ENCODE peak calls at places on chromosome 4, in eight cellular contexts. One of them, this sample, is unnamed. For H3K9me3, the result is how much of the 10 kb centered on the place peaks cover.

GRCh38 chr4:137226900-137227299 is 305.4 kb downstream of the PCDH18 start:
- DNase-seq in left lung: no peak
- DNase-seq in transverse colon: no peak
- DNase-seq in right lobe of liver: no peak
- DNase-seq in neural progenitor cell: peak
- DNase-seq in tibial nerve: no peak
- DNase-seq in CD4-positive, alpha-beta memory T cell: no peak
- DNase-seq in left ventricle myocardium inferior: no peak
- DNase-seq in this sample: no peak

GRCh38 chr4:6854098-6854744 is 55.4 kb upstream of the TBC1D14 start:
- DNase-seq in left ventricle myocardium inferior: no peak
- DNase-seq in transverse colon: no peak
- DNase-seq in right lobe of liver: no peak
- DNase-seq in left lung: no peak
- DNase-seq in tibial nerve: no peak
- DNase-seq in neural progenitor cell: no peak
- DNase-seq in CD4-positive, alpha-beta memory T cell: no peak
- DNase-seq in this sample: no peak

GRCh38 chr4:87559090-87559837 is 30.1 kb upstream of the SPARCL1 start:
- DNase-seq in left ventricle myocardium inferior: no peak
- DNase-seq in neural progenitor cell: peak
- DNase-seq in CD4-positive, alpha-beta memory T cell: peak
- DNase-seq in left lung: no peak
- DNase-seq in tibial nerve: no peak
- DNase-seq in right lobe of liver: no peak
- DNase-seq in transverse colon: peak
- DNase-seq in this sample: peak

GRCh38 chr4:55424791-55425190 is 29.0 kb downstream of the TMEM165 start:
- DNase-seq in CD4-positive, alpha-beta memory T cell: no peak
- DNase-seq in left lung: no peak
- DNase-seq in neural progenitor cell: no peak
- DNase-seq in transverse colon: no peak
- DNase-seq in tibial nerve: no peak
- DNase-seq in right lobe of liver: no peak
- DNase-seq in left ventricle myocardium inferior: no peak
- DNase-seq in this sample: no peak

GRCh38 chr4:54439831-54440243 is 210.7 kb downstream of the PDGFRA start:
- DNase-seq in CD4-positive, alpha-beta memory T cell: no peak
- DNase-seq in neural progenitor cell: peak
- DNase-seq in tibial nerve: peak
- DNase-seq in left ventricle myocardium inferior: peak
- DNase-seq in transverse colon: peak
- DNase-seq in left lung: no peak
- DNase-seq in right lobe of liver: peak
- DNase-seq in this sample: no peak

GRCh38 chr4:8248091-8248490 is 21.5 kb upstream of the HTRA3 start:
- DNase-seq in left lung: no peak
- DNase-seq in transverse colon: no peak
- DNase-seq in CD4-positive, alpha-beta memory T cell: no peak
- DNase-seq in tibial nerve: no peak
- DNase-seq in left ventricle myocardium inferior: no peak
- DNase-seq in neural progenitor cell: no peak
- DNase-seq in right lobe of liver: no peak
- DNase-seq in this sample: no peak

GRCh38 chr4:7394184-7394575 is 40.5 kb downstream of the PSAPL1 start:
- DNase-seq in transverse colon: no peak
- DNase-seq in left ventricle myocardium inferior: no peak
- DNase-seq in CD4-positive, alpha-beta memory T cell: no peak
- DNase-seq in left lung: no peak
- DNase-seq in neural progenitor cell: no peak
- DNase-seq in tibial nerve: no peak
- DNase-seq in right lobe of liver: no peak
- DNase-seq in this sample: no peak

GRCh38 chr4:118865091-118865708 is 23.5 kb upstream of the SYNPO2 start:
- DNase-seq in right lobe of liver: peak
- DNase-seq in transverse colon: peak
- DNase-seq in left ventricle myocardium inferior: no peak
- DNase-seq in CD4-positive, alpha-beta memory T cell: peak
- DNase-seq in neural progenitor cell: peak
- DNase-seq in tibial nerve: no peak
- DNase-seq in left lung: no peak
- DNase-seq in this sample: no peak

GRCh38 chr4:119550857-119551532 is 77.6 kb downstream of the PDE5A start:
- DNase-seq in right lobe of liver: no peak
- DNase-seq in left lung: no peak
- DNase-seq in tibial nerve: no peak
- DNase-seq in transverse colon: no peak
- DNase-seq in left ventricle myocardium inferior: no peak
- DNase-seq in CD4-positive, alpha-beta memory T cell: no peak
- DNase-seq in neural progenitor cell: peak
- DNase-seq in this sample: no peak

GRCh38 chr4:150039790-150040189 is 38.5 kb upstream of the DCLK2 start:
- DNase-seq in tibial nerve: no peak
- DNase-seq in right lobe of liver: no peak
- DNase-seq in neural progenitor cell: no peak
- DNase-seq in left lung: no peak
- DNase-seq in CD4-positive, alpha-beta memory T cell: no peak
- DNase-seq in left ventricle myocardium inferior: no peak
- DNase-seq in transverse colon: no peak
- DNase-seq in this sample: no peak

GRCh38 chr4:30755306-30755705 is 35.1 kb downstream of the PCDH7 start:
- DNase-seq in transverse colon: no peak
- DNase-seq in left ventricle myocardium inferior: no peak
- DNase-seq in CD4-positive, alpha-beta memory T cell: no peak
- DNase-seq in tibial nerve: no peak
- DNase-seq in right lobe of liver: no peak
- DNase-seq in neural progenitor cell: no peak
- DNase-seq in left lung: no peak
- DNase-seq in this sample: no peak

GRCh38 chr4:7132730-7133582 is 59.4 kb upstream of the SORCS2 start:
- DNase-seq in CD4-positive, alpha-beta memory T cell: no peak
- DNase-seq in left lung: no peak
- DNase-seq in transverse colon: no peak
- DNase-seq in left ventricle myocardium inferior: no peak
- DNase-seq in neural progenitor cell: no peak
- DNase-seq in tibial nerve: no peak
- DNase-seq in right lobe of liver: no peak
- DNase-seq in this sample: no peak

DNA sequence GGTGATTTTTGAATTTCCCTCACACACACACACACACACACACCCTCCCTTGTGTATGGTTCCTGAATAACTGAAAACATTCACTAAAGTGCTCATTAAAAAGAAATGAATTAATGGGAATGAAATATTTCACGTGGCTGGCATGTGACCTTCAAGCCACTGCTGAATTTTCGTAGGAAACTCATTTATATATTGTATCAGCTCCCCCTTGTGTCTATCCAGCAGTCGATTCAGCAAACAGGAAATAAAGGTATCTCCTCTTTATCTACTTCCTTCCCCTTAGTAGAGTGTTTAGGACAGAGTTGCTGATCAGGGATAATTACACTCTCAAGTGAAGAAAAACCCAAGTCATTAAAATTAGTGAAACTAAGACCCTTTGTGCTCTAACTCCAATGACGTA is 912.6 kb upstream of the LCORL start:
- DNase-seq in CD4-positive, alpha-beta memory T cell: no peak
- DNase-seq in left ventricle myocardium inferior: no peak
- DNase-seq in transverse colon: no peak
- DNase-seq in left lung: no peak
- DNase-seq in neural progenitor cell: no peak
- DNase-seq in right lobe of liver: no peak
- DNase-seq in tibial nerve: no peak
- DNase-seq in this sample: no peak
- H3K9me3 ChIP-seq in CD4-positive, alpha-beta memory T cell: under half
- H3K9me3 ChIP-seq in left ventricle myocardium inferior: under half
- H3K9me3 ChIP-seq in transverse colon: under half
- H3K9me3 ChIP-seq in left lung: under half
- H3K9me3 ChIP-seq in neural progenitor cell: under half
- H3K9me3 ChIP-seq in right lobe of liver: under half
- H3K9me3 ChIP-seq in tibial nerve: under half
- H3K9me3 ChIP-seq in this sample: under half

GRCh38 chr4:112358415-112358814 is 61.2 kb downstream of the ALPK1 start:
- DNase-seq in left lung: no peak
- DNase-seq in right lobe of liver: no peak
- DNase-seq in CD4-positive, alpha-beta memory T cell: no peak
- DNase-seq in tibial nerve: no peak
- DNase-seq in transverse colon: no peak
- DNase-seq in neural progenitor cell: no peak
- DNase-seq in left ventricle myocardium inferior: no peak
- DNase-seq in this sample: no peak

GRCh38 chr4:112357453-112357852 is 60.3 kb downstream of the ALPK1 start:
- DNase-seq in tibial nerve: no peak
- DNase-seq in CD4-positive, alpha-beta memory T cell: no peak
- DNase-seq in left ventricle myocardium inferior: no peak
- DNase-seq in neural progenitor cell: no peak
- DNase-seq in right lobe of liver: no peak
- DNase-seq in left lung: peak
- DNase-seq in transverse colon: no peak
- DNase-seq in this sample: no peak

GRCh38 chr4:112357897-112358296 is 60.7 kb downstream of the ALPK1 start:
- DNase-seq in transverse colon: no peak
- DNase-seq in CD4-positive, alpha-beta memory T cell: no peak
- DNase-seq in left lung: peak
- DNase-seq in left ventricle myocardium inferior: no peak
- DNase-seq in tibial nerve: no peak
- DNase-seq in right lobe of liver: no peak
- DNase-seq in neural progenitor cell: no peak
- DNase-seq in this sample: no peak

GRCh38 chr4:112358952-112359749 is 62.0 kb downstream of the ALPK1 start:
- DNase-seq in transverse colon: no peak
- DNase-seq in tibial nerve: no peak
- DNase-seq in neural progenitor cell: no peak
- DNase-seq in right lobe of liver: no peak
- DNase-seq in left ventricle myocardium inferior: no peak
- DNase-seq in left lung: peak
- DNase-seq in CD4-positive, alpha-beta memory T cell: no peak
- DNase-seq in this sample: no peak

GRCh38 chr4:112361181-112361791 is 64.1 kb downstream of the ALPK1 start:
- DNase-seq in CD4-positive, alpha-beta memory T cell: no peak
- DNase-seq in transverse colon: no peak
- DNase-seq in left lung: peak
- DNase-seq in left ventricle myocardium inferior: no peak
- DNase-seq in tibial nerve: no peak
- DNase-seq in neural progenitor cell: peak
- DNase-seq in right lobe of liver: no peak
- DNase-seq in this sample: no peak
- H3K9me3 ChIP-seq in CD4-positive, alpha-beta memory T cell: under half
- H3K9me3 ChIP-seq in transverse colon: under half
- H3K9me3 ChIP-seq in left lung: under half
- H3K9me3 ChIP-seq in left ventricle myocardium inferior: under half
- H3K9me3 ChIP-seq in tibial nerve: under half
- H3K9me3 ChIP-seq in neural progenitor cell: under half
- H3K9me3 ChIP-seq in right lobe of liver: under half
- H3K9me3 ChIP-seq in this sample: under half

GRCh38 chr4:158812543-158812942 is 43.7 kb downstream of the FNIP2 start:
- DNase-seq in neural progenitor cell: no peak
- DNase-seq in right lobe of liver: no peak
- DNase-seq in left ventricle myocardium inferior: no peak
- DNase-seq in tibial nerve: no peak
- DNase-seq in transverse colon: no peak
- DNase-seq in left lung: no peak
- DNase-seq in CD4-positive, alpha-beta memory T cell: no peak
- DNase-seq in this sample: no peak

GRCh38 chr4:158816953-158817352 is 48.1 kb downstream of the FNIP2 start:
- DNase-seq in left ventricle myocardium inferior: no peak
- DNase-seq in left lung: no peak
- DNase-seq in CD4-positive, alpha-beta memory T cell: no peak
- DNase-seq in neural progenitor cell: no peak
- DNase-seq in right lobe of liver: no peak
- DNase-seq in tibial nerve: no peak
- DNase-seq in transverse colon: no peak
- DNase-seq in this sample: no peak

GRCh38 chr4:158813113-158813512 is 44.3 kb downstream of the FNIP2 start:
- DNase-seq in left lung: no peak
- DNase-seq in left ventricle myocardium inferior: no peak
- DNase-seq in tibial nerve: no peak
- DNase-seq in neural progenitor cell: no peak
- DNase-seq in CD4-positive, alpha-beta memory T cell: no peak
- DNase-seq in right lobe of liver: no peak
- DNase-seq in transverse colon: no peak
- DNase-seq in this sample: no peak

GRCh38 chr4:158814207-158814606 is 45.4 kb downstream of the FNIP2 start:
- DNase-seq in transverse colon: no peak
- DNase-seq in right lobe of liver: no peak
- DNase-seq in left ventricle myocardium inferior: no peak
- DNase-seq in left lung: no peak
- DNase-seq in neural progenitor cell: no peak
- DNase-seq in CD4-positive, alpha-beta memory T cell: no peak
- DNase-seq in tibial nerve: no peak
- DNase-seq in this sample: no peak

GRCh38 chr4:158814636-158815035 is 45.8 kb downstream of the FNIP2 start:
- DNase-seq in left lung: no peak
- DNase-seq in CD4-positive, alpha-beta memory T cell: no peak
- DNase-seq in transverse colon: no peak
- DNase-seq in left ventricle myocardium inferior: no peak
- DNase-seq in neural progenitor cell: no peak
- DNase-seq in right lobe of liver: no peak
- DNase-seq in tibial nerve: no peak
- DNase-seq in this sample: no peak
- H3K9me3 ChIP-seq in left lung: under half
- H3K9me3 ChIP-seq in CD4-positive, alpha-beta memory T cell: under half
- H3K9me3 ChIP-seq in transverse colon: under half
- H3K9me3 ChIP-seq in left ventricle myocardium inferior: under half
- H3K9me3 ChIP-seq in neural progenitor cell: under half
- H3K9me3 ChIP-seq in right lobe of liver: under half
- H3K9me3 ChIP-seq in tibial nerve: under half
- H3K9me3 ChIP-seq in this sample: under half

GRCh38 chr4:14646831-14647230 is 355.4 kb upstream of the CPEB2 start:
- DNase-seq in right lobe of liver: no peak
- DNase-seq in transverse colon: no peak
- DNase-seq in neural progenitor cell: no peak
- DNase-seq in CD4-positive, alpha-beta memory T cell: no peak
- DNase-seq in left ventricle myocardium inferior: no peak
- DNase-seq in tibial nerve: no peak
- DNase-seq in left lung: no peak
- DNase-seq in this sample: no peak
- H3K9me3 ChIP-seq in right lobe of liver: under half
- H3K9me3 ChIP-seq in transverse colon: under half
- H3K9me3 ChIP-seq in neural progenitor cell: under half
- H3K9me3 ChIP-seq in CD4-positive, alpha-beta memory T cell: under half
- H3K9me3 ChIP-seq in left ventricle myocardium inferior: under half
- H3K9me3 ChIP-seq in tibial nerve: under half
- H3K9me3 ChIP-seq in left lung: under half
- H3K9me3 ChIP-seq in this sample: under half

DNA sequence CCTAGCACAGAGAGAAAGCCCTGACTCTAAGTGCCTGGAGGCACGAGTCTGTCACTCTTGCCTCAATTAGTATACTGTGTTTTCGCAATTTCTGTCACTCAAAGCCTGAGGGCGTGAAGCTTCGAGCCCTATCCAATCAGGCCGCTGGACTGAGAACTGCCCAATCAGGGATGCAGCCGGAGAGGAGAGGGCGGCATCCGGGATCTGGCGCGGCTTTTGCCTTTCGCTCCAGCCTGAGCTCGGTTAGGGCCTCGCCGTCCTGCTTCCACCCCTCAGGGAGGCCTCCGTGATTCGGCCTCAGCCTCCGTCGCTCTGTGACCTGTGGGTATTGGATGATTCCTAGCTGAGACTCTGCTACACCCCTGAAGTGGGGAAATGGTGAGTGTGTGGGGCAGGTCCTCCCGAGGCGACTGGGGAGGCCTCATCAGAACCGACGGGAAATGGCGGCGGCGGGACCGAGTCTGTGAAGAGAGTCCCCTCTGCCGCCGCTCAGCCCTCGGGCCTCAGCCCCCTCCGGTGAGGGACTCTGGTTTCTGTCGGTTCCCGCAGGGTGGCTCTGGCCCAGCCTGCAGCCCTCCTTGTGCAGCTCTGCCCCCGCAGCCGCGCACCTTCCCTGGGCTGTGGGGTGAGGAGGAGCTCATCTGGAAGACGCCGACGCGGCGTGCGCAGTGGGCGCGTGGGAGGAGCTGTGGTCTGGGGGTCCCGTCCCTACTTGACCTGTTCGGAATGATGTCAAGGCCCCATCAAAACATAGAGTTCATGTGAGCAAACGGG is 48.5 kb downstream of the ZNF141 start:
- DNase-seq in left lung: peak
- DNase-seq in tibial nerve: no peak
- DNase-seq in right lobe of liver: no peak
- DNase-seq in left ventricle myocardium inferior: no peak
- DNase-seq in neural progenitor cell: no peak
- DNase-seq in transverse colon: no peak
- DNase-seq in CD4-positive, alpha-beta memory T cell: no peak
- DNase-seq in this sample: no peak
- H3K9me3 ChIP-seq in left lung: half or more
- H3K9me3 ChIP-seq in tibial nerve: under half
- H3K9me3 ChIP-seq in right lobe of liver: under half
- H3K9me3 ChIP-seq in left ventricle myocardium inferior: half or more
- H3K9me3 ChIP-seq in neural progenitor cell: under half
- H3K9me3 ChIP-seq in transverse colon: half or more
- H3K9me3 ChIP-seq in CD4-positive, alpha-beta memory T cell: half or more
- H3K9me3 ChIP-seq in this sample: half or more

This sample was measured in CD4-positive, alpha-beta T cell.